ENCODE peak calls at places on chromosomes 6 and 20, in five cellular contexts. L is neural progenitor cell, O is pancreas, V is gastrocnemius medialis, K is PC-9. T is an unnamed sample.
A peak's percentile ranks its signal among the peaks of the same experiment; 100 is the strongest.

GRCh38 chr20:43459022-43459942 is 1.6 kb downstream of the SRSF6 start:
- DNase-seq in K (no peak), O (no peak), L (peak; percentile 34), V (no peak), T (no peak)

GRCh38 chr20:58309607-58310290 is at the start of gene RAB22A:
- DNase-seq in K (peak; percentile 83), O (peak; percentile 93), L (peak; percentile 95), V (peak; percentile 70), T (no peak)

GRCh38 chr6:20707166-20707485 is 172.9 kb downstream of the CDKAL1 start:
- DNase-seq in L (no peak), O (no peak), K (no peak), V (no peak), T (no peak)

GRCh38 chr20:25039697-25040437 is 18.1 kb downstream of the ACSS1 start:
- DNase-seq in L (no peak), V (peak; percentile 99), O (peak; percentile 95), K (peak; percentile 71), T (no peak)

GRCh38 chr6:157059781-157060180 is 263.5 kb downstream of the TMEM242 start:
- DNase-seq in V (no peak), L (peak; percentile 61), O (no peak), K (no peak), T (no peak)

GRCh38 chr20:58106143-58106750 is 122.2 kb downstream of the ANKRD60 start:
- DNase-seq in O (no peak), L (no peak), V (no peak), K (no peak), T (no peak)

GRCh38 chr6:111626446-111626845 is 20.8 kb upstream of the TRAF3IP2 start:
- DNase-seq in K (no peak), V (no peak), L (peak; percentile 35), O (no peak), T (no peak)

GRCh38 chr20:16423311-16424212 is 149.7 kb downstream of the KIF16B start:
- DNase-seq in L (no peak), K (no peak), O (no peak), V (no peak), T (no peak)

DNA sequence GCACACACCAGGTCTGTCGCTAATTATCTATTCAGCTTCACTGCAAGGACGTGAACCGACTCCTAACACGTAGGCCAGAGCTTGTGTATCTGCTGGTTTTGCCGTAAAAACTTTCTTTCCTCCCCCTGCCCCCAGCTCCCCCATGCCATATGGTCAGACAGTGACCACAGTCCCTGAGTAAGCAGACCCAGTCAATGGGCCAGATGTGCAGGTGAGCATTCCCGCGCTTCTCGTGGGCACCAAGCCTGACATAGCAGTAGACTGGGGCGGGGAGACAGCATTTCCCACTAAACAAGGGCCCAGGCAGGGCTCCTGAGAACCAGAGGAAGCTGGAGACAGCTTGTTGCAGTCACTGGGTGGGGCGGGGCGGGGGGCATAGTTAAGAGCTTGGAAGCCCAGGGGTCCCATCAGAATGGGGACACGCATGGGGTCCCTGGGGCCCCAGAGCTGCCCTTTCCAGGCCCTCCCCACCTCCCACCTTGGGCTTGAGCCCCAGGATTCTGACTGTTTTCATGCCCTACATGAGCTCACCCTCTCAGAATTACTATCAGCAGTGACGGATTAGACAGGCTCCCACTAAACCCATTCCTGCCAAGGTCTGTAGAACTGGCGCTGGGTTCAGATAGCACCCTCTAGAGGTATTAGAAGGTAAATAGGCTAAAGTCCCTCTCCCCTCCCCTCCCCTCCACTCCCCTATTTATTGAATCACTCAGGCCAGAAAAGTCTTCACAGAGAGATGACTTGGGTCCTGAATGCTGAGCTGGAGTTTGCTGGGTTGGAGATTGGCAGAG is 51.8 kb downstream of the CDH26 start:
- DNase-seq in L (peak; percentile 72), O (no peak), V (no peak), K (no peak), T (no peak)
- TF ChIP-seq CTCF in L (peak; percentile 60), O (no peak), V (no peak), K (peak; percentile 51), T (peak; percentile 18)

GRCh38 chr6:36604090-36605060 is 10.2 kb downstream of the SRSF3 start:
- DNase-seq in V (no peak), K (no peak), L (no peak), O (no peak), T (no peak)
- H3K36me3 ChIP-seq in V (peaks cover 85% of the 10 kb centered on the region), K (peaks cover 78% of the 10 kb centered on the region), L (peaks cover 70% of the 10 kb centered on the region), O (peaks cover 56% of the 10 kb centered on the region), T (peaks cover 2% of the 10 kb centered on the region)

GRCh38 chr6:1607236-1607556 is 2.5 kb upstream of the FOXC1 start:
- DNase-seq in L (no peak), K (no peak), O (no peak), V (no peak), T (no peak)
- H3K4me3 ChIP-seq in L (peak overlapping the region; percentile 38), K (peak overlapping the region; percentile 17), O (no peak overlapping the region), V (no peak overlapping the region), T (peak overlapping the region; percentile 12)

DNA sequence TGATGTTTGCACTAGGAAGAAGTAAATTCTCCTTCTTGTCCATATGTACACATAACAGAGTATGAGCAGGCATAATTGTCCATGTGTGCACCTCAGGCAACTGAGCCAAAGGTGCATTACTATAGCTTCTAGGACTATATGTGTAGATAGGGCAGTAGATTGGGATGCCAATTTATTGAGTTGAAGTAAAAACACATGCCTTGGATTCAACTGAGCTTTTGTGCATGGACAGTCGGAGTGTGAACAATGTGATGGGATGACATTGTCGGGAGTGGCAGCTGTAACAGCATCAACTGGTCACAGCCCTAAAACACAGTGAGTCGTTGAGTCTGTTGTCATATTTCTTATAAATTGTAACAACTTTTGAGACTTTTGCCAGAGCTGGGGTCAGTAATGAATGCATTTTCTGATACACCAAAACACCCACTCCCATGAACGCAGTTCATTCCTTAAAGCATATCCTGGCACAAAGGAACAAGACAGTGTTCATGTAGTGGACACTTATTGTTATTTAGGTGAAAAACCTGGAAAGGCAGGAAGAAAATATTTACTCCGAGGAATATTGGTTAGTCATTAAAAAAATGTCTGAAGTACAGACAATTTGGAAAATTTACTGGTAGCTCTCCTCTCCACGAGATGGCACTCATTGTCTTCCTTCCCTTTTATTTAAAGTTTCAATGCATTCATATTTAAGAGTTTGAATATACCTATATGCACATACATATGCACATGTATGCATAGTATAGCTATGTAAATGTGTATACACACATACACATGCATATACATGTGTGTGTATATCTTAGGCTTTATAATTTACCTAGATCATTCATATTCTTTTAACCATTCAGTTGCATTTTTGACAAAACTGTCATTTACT is 302.0 kb upstream of the STXBP5 start:
- DNase-seq in K (no peak), L (no peak), O (no peak), V (no peak), T (no peak)
- TF ChIP-seq CTCF in K (peak; percentile 69), L (no peak), O (no peak), V (no peak), T (no peak)

GRCh38 chr6:2855061-2855519 is 13.4 kb upstream of the SERPINB1 start:
- DNase-seq in K (no peak), O (no peak), L (peak; percentile 53), V (no peak), T (no peak)
- H3K36me3 ChIP-seq in K (no peaks in the 10 kb centered on the region), O (no peaks in the 10 kb centered on the region), L (no peaks in the 10 kb centered on the region), V (no peaks in the 10 kb centered on the region), T (no peaks in the 10 kb centered on the region)

DNA sequence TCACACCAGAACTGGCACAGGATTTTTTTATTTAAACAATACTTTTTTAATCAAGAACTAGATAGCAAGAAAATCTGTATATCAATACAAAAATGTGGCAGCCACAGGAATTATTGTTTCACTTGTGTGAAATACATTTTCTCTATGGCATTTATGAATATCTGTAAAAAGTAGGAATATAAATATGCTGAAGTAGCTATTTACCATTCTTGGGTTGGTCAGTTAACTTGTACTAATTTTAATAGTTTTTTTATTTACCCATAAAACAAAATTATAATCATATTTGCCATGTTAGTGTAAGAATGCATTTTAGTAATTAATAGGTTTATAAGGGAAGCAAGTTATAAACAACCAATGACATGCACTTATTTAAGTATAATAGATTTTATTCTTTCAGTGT is 31.4 kb upstream of the TMEM30A start:
- DNase-seq in L (no peak), O (no peak), V (no peak), K (no peak), T (no peak)
- H3K4me3 ChIP-seq in L (no peak overlapping the region), O (no peak overlapping the region), V (no peak overlapping the region), K (no peak overlapping the region), T (no peak overlapping the region)

DNA sequence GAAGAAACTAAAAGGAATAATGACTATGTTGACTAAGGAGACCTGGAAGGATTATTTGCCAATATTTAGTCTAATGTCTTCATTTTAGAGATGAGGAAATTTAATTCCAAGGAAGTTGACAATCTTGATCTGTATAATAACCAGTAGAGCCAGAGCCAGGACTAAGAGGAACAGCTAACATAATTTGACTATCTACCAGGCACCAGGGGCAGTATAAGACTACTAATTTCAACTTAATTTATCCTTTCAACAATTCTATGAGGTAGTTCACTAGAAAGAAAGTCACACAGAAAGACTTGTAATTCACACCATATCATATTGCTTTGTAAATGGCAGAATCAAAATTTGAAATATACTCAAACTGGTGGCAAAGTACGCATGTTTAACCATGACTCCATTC is 273.0 kb upstream of the STXBP5 start:
- DNase-seq in L (no peak), O (no peak), K (no peak), V (no peak), T (no peak)
- TF ChIP-seq CTCF in L (no peak), O (no peak), K (no peak), V (no peak), T (no peak)

DNA sequence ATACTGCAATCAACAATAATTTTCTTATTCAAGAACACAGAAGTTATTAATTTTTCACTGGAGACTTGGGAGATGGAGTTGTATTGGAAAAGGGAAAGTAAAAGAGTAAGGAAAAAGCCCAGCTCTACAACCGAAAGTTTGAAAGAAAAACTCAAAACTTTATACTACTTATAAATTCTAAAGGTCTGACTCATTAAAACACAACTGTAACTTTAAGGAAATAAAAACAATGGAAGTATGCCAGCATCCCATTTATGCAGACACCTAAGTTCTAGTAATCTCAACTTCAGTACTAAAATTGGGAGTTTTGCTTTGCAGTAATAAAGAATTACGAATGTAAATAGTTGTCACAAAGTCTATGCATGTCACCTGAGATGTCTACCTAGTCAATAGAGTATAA is 80.6 kb downstream of the IRAK1BP1 start:
- DNase-seq in V (no peak), O (no peak), K (no peak), L (no peak), T (no peak)
- H3K36me3 ChIP-seq in V (peaks cover 93% of the 10 kb centered on the region), O (peaks cover 22% of the 10 kb centered on the region), K (peaks cover 31% of the 10 kb centered on the region), L (peaks cover 93% of the 10 kb centered on the region), T (no peaks in the 10 kb centered on the region)

GRCh38 chr6:34992353-34992752 is 103.3 kb downstream of the ANKS1A start:
- DNase-seq in O (no peak), V (no peak), K (no peak), L (no peak), T (no peak)
- H3K4me3 ChIP-seq in O (no peak overlapping the region), V (no peak overlapping the region), K (no peak overlapping the region), L (no peak overlapping the region), T (no peak overlapping the region)

DNA sequence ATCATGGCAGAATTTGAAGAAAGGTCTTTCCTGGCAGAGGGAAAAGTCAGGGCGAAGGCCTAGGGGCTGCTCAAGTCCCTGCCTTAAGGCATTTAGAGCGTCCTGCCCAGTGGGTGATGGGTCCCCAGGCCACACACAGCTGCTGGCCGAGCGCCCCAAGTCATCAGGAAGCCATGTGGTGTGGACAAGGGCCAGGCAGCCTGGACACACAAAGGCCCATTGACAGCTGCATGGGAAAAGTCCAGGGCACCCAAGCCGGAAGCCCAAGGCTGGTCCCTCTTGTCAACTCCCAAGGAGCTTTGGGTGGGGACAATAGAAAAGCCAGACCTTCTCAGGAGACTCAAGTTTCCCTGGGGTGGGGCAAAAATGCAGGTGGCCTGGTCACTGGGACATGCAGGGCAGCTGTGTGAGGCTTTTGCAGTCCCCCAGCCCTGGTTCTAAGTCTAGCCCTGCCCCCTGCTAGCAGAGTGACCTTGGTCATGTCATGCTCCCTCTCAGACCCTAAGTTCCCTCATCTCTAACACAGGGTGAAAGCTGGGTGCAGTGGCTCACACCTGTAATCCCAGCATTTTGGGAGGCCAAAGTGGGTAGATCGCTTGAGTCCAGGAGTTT is 44.3 kb upstream of the PTGIS start:
- DNase-seq in O (no peak), L (no peak), V (peak; percentile 62), K (peak; percentile 85), T (no peak)
- TF ChIP-seq CTCF in O (no peak), L (no peak), V (no peak), K (no peak), T (no peak)